ENCODE peak calls at places on chromosomes 12 and 14, in five cellular contexts. Y, P, X, A and E are unnamed samples.

GRCh38 chr14:29536886-29537511 is 390.6 kb downstream of the PRKD1 start:
- DNase-seq in X (no peak), P (no peak), A (no peak), Y (no peak), E (no peak)

GRCh38 chr12:77531912-77532311 is 298.8 kb upstream of the NAV3 start:
- DNase-seq in P (no peak), X (no peak), A (no peak), Y (no peak), E (no peak)

GRCh38 chr12:57242329-57242690 is 8.7 kb downstream of the STAC3 start:
- DNase-seq in A (no peak), P (no peak), Y (peak; percentile 58), X (no peak), E (no peak)

GRCh38 chr12:52197371-52198231 is 5.8 kb upstream of the KRT80 start:
- DNase-seq in A (peak; percentile 43), X (no peak), P (no peak), Y (peak; percentile 84), E (no peak)

GRCh38 chr14:68270342-68270741 is 450.8 kb downstream of the RAD51B start:
- DNase-seq in P (no peak), A (no peak), X (no peak), Y (no peak), E (no peak)

GRCh38 chr12:100827901-100828520 is 33.4 kb downstream of the ANO4 start:
- DNase-seq in P (no peak), Y (peak; percentile 23), X (peak; percentile 49), A (no peak), E (peak; percentile 21)

GRCh38 chr14:32352631-32353030 is 23.5 kb downstream of the AKAP6 start:
- DNase-seq in X (no peak), P (no peak), Y (no peak), A (no peak), E (no peak)

GRCh38 chr14:65832431-65833253 is 420.1 kb downstream of the FUT8 start:
- DNase-seq in P (no peak), X (no peak), Y (no peak), A (no peak), E (no peak)

GRCh38 chr12:73352826-73353225 is 1080.7 kb downstream of the TRHDE start:
- DNase-seq in A (no peak), X (no peak), Y (no peak), P (no peak), E (no peak)

GRCh38 chr14:35374273-35374681 is 30.3 kb downstream of the NFKBIA start:
- DNase-seq in Y (peak; percentile 69), A (peak; percentile 45), P (no peak), X (peak; percentile 77), E (no peak)

GRCh38 chr14:93109572-93110481 is 5.9 kb downstream of the ITPK1 start:
- DNase-seq in Y (no peak), P (no peak), X (no peak), A (no peak), E (no peak)

GRCh38 chr14:69152944-69153847 is at the start of gene DCAF5:
- DNase-seq in X (peak; percentile 97), P (peak; percentile 91), Y (peak; percentile 97), A (peak; percentile 95), E (peak; percentile 94)

GRCh38 chr12:92735131-92735721 is 32.4 kb downstream of the PLEKHG7 start:
- DNase-seq in A (no peak), X (peak; percentile 38), Y (peak; percentile 36), P (no peak), E (no peak)

GRCh38 chr12:13900718-13901117 is 80.7 kb downstream of the GRIN2B start:
- DNase-seq in A (no peak), Y (no peak), P (no peak), X (no peak), E (no peak)

GRCh38 chr14:105292810-105293711 is 7.7 kb downstream of the BRF1 start:
- DNase-seq in X (no peak), Y (no peak), A (no peak), P (no peak), E (peak; percentile 36)
- H3K36me3 ChIP-seq in X (no peaks in the 10 kb centered on the region), Y (no peaks in the 10 kb centered on the region), A (no peaks in the 10 kb centered on the region), P (no peaks in the 10 kb centered on the region), E (peaks cover 3% of the 10 kb centered on the region)

DNA sequence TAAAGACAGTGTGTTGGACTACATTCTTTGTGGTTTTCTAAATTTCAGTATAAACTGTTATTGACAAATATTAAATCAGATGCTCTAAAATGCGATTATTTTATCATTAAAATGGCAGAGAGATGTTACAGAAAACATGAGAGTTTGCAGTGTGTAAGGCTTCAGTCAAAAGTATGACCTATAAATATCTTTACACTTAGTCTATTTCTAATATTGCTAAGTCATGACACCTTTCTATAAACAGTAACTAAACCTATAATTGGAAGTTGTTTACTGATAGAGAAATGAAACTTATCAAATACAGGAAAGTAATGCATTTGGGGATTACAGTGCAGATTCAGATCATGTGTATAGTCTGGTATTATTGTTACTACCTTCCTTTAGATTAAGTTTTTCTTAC is 68.9 kb upstream of the YARS2 start:
- DNase-seq in X (no peak), Y (no peak), A (no peak), P (no peak), E (no peak)
- H3K36me3 ChIP-seq in X (no peaks in the 10 kb centered on the region), Y (no peaks in the 10 kb centered on the region), A (no peaks in the 10 kb centered on the region), P (no peaks in the 10 kb centered on the region), E (no peaks in the 10 kb centered on the region)

DNA sequence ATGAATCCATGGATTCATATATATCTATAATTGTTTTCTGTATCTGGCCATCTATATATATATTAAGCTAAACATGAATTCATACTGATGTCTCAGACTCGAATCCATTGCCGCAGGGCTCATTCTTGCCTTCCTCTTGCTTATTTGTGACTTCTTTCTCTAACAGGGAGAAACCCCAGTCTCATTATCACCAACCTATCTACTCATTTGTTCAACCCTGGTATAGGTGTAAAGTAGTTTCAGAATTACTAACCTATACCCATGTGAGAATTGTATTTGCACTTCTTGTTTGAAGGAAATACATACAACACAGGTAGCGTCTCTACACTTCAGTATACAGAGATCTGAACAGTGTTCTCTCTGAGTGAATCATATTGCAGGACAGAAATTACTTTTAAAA is 77.7 kb downstream of the PTPN11 start:
- DNase-seq in P (no peak), X (no peak), Y (no peak), A (no peak), E (no peak)
- H3K36me3 ChIP-seq in P (peaks cover 1% of the 10 kb centered on the region), X (no peaks in the 10 kb centered on the region), Y (no peaks in the 10 kb centered on the region), A (peaks cover 3% of the 10 kb centered on the region), E (peaks cover 55% of the 10 kb centered on the region)

DNA sequence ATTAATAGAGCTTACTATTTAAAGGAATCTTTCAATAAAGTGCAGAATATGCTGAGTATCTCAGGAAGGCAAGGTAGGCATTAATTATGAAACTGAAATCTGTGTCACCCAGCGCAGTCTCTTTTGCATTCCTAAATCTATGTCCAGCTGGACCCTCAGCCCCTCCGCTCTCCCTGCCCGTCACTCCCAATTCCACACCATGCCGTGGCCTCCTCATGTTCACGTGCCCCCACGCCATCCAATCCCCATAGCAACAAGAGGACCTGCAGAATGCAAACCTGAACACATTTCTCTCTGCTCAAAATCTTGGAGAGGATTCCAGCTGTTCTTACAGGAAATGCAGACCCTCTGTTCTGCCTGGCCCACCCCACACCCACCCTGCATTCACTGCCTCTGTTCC is 35.4 kb downstream of the KDM2B start:
- DNase-seq in X (no peak), Y (no peak), A (no peak), P (no peak), E (no peak)
- H3K36me3 ChIP-seq in X (no peaks in the 10 kb centered on the region), Y (no peaks in the 10 kb centered on the region), A (no peaks in the 10 kb centered on the region), P (peaks cover 5% of the 10 kb centered on the region), E (peaks cover 4% of the 10 kb centered on the region)

GRCh38 chr12:131753757-131754156 is 42.9 kb downstream of the SFSWAP start:
- DNase-seq in P (no peak), Y (no peak), X (no peak), A (no peak), E (no peak)
- H3K36me3 ChIP-seq in P (peaks cover 31% of the 10 kb centered on the region), Y (peaks cover 12% of the 10 kb centered on the region), X (no peaks in the 10 kb centered on the region), A (no peaks in the 10 kb centered on the region), E (peaks cover 70% of the 10 kb centered on the region)

DNA sequence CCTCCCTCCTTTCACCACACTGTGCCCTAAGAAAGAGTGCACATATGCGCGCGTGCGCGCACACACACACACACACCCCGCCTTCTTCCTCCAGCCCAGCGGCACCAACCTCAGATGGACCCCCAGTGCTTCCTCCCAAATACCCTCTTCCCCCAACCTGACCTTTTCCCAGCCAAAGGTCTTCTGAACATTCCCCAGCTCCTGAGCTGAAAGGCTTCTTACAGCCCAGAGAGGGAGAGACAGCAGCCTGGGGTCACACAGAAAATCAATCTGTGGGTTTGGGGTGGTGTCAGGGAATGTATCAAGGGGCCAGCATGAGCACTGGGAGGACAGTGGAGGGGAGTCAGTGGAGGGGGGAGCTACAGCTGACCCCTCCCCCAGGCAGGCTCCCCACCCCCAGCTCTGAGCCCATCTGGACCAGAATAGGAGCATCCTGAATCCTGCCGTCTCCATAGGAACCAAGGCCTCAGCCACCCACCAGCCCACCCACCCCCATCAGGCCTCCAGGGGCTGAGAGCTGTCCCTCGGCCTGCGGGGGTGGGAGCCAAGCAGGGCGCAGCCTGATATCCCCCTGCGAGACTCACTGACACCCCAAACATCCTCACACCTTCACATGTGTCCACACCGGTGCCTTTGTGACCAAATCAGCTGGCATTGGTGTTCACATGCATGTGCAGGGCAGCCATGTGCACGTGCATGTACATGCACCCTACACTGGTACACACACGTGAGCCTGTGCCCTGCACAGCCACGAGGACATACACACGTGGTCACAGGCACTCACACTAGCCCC is 5.7 kb downstream of the RASAL1 start:
- DNase-seq in A (no peak), Y (no peak), X (no peak), P (no peak), E (no peak)
- H3K36me3 ChIP-seq in A (no peaks in the 10 kb centered on the region), Y (no peaks in the 10 kb centered on the region), X (no peaks in the 10 kb centered on the region), P (no peaks in the 10 kb centered on the region), E (no peaks in the 10 kb centered on the region)